ENCODE peak calls at places on chromosomes 2 and 18, in ten cellular contexts. Y is EL; U is activated CD4-positive, alpha-beta T cell treated with anti-CD3 and anti-CD28 coated beads, Interleukin-2, amount 50 U/mL, for 1 hour; X is breast epithelium; S is HL-60; E is SHP77; D is H54; I is LoVo; T is AML-193; H is C1 segment of cervical spinal cord. F is an unnamed sample.

GRCh38 chr2:30629866-30630265 is 177.4 kb downstream of the CAPN13 start:
- DNase-seq in Y (peak; percentile 73), U (no peak), X (no peak), S (no peak), E (no peak), D (no peak), I (no peak), T (no peak), H (no peak), F (no peak)

GRCh38 chr2:31256611-31257382 is 22.8 kb downstream of the EHD3 start:
- DNase-seq in Y (no peak), U (no peak), X (no peak), S (no peak), E (peak; percentile 22), D (no peak), I (no peak), T (no peak), H (no peak), F (no peak)

GRCh38 chr18:55266981-55267380 is 307.7 kb upstream of the CCDC68 start:
- DNase-seq in Y (no peak), U (no peak), X (no peak), S (no peak), E (no peak), D (no peak), I (no peak), T (no peak), H (no peak), F (no peak)

GRCh38 chr2:236680461-236680860 is 110.8 kb downstream of the ACKR3 start:
- DNase-seq in Y (no peak), U (no peak), X (no peak), S (no peak), E (no peak), D (no peak), I (no peak), T (no peak), H (no peak), F (no peak)

GRCh38 chr2:66445781-66446177 is 10.9 kb downstream of the MEIS1 start:
- DNase-seq in Y (peak; percentile 55), U (no peak), X (no peak), S (no peak), E (no peak), D (no peak), I (no peak), T (no peak), H (no peak), F (no peak)

GRCh38 chr2:146004470-146004869 is 1484.6 kb upstream of the ZEB2 start:
- DNase-seq in Y (peak; percentile 84), U (no peak), X (no peak), S (no peak), E (no peak), D (no peak), I (no peak), T (no peak), H (no peak), F (no peak)

GRCh38 chr2:145692971-145693478 is 1173.1 kb upstream of the ZEB2 start:
- DNase-seq in Y (peak; percentile 43), U (no peak), X (no peak), S (peak; percentile 98), E (no peak), D (no peak), I (no peak), T (peak; percentile 98), H (no peak), F (peak; percentile 12)

GRCh38 chr18:50696436-50696835 is 123.4 kb downstream of the MRO start:
- DNase-seq in Y (no peak), U (no peak), X (no peak), S (no peak), E (no peak), D (no peak), I (no peak), T (no peak), H (no peak), F (no peak)

GRCh38 chr2:233331536-233331935 is 22.8 kb upstream of the DGKD start:
- DNase-seq in Y (no peak), U (peak; percentile 68), X (no peak), S (peak; percentile 96), E (no peak), D (no peak), I (no peak), T (peak; percentile 99), H (peak; percentile 52), F (no peak)

GRCh38 chr18:45282101-45282812 is 333.0 kb upstream of the SLC14A2 start:
- DNase-seq in Y (peak; percentile 5), U (no peak), X (no peak), S (no peak), E (peak; percentile 11), D (no peak), I (no peak), T (no peak), H (no peak), F (no peak)

GRCh38 chr2:112713926-112714325 is 6.9 kb upstream of the NT5DC4 start:
- DNase-seq in Y (no peak), U (no peak), X (no peak), S (no peak), E (no peak), D (no peak), I (no peak), T (no peak), H (no peak), F (no peak)

GRCh38 chr2:75915851-75916634 is 205.3 kb upstream of the GCFC2 start:
- DNase-seq in Y (no peak), U (no peak), X (no peak), S (no peak), E (no peak), D (no peak), I (no peak), T (no peak), H (no peak), F (no peak)

GRCh38 chr2:158755738-158756137 is 39.4 kb upstream of the DAPL1 start:
- DNase-seq in Y (no peak), U (no peak), X (no peak), S (no peak), E (no peak), D (no peak), I (no peak), T (peak; percentile 7), H (no peak), F (no peak)

F was measured in HT-29.